ENCODE peak calls at places on chromosomes 13 and 19, in four cellular contexts. L is neural progenitor cell, V is right atrium auricular region, I is tibial artery. Q is an unnamed sample.

GRCh38 chr19:28234637-28235036 is 978.3 kb downstream of the UQCRFS1 start:
- DNase-seq in I (no peak), L (no peak), V (no peak), Q (no peak)

GRCh38 chr13:98504371-98504963 is 72.4 kb downstream of the STK24 start:
- DNase-seq in L (no peak), V (no peak), I (no peak), Q (no peak)

GRCh38 chr13:98253526-98253925 is 76.5 kb upstream of the RNF113B start:
- DNase-seq in I (no peak), L (no peak), V (no peak), Q (no peak)

GRCh38 chr13:81302677-81303076 is 961.8 kb upstream of the SPRY2 start:
- DNase-seq in V (no peak), I (no peak), L (no peak), Q (no peak)

GRCh38 chr13:40381935-40382764 is 284.3 kb downstream of the FOXO1 start:
- DNase-seq in V (no peak), L (no peak), I (no peak), Q (no peak)

GRCh38 chr19:46717034-46717715 is at the start of gene PRKD2:
- DNase-seq in I (peak; percentile 95), V (peak; percentile 92), L (peak; percentile 96), Q (peak; percentile 59)

GRCh38 chr19:47826800-47827199 is 5.1 kb downstream of the CRX start:
- DNase-seq in L (no peak), V (no peak), I (no peak), Q (no peak)

GRCh38 chr19:29943615-29944014 is 1.6 kb downstream of the URI1 start:
- DNase-seq in I (no peak), L (no peak), V (no peak), Q (no peak)

GRCh38 chr19:56476671-56477428 is at the start of gene ZNF667:
- DNase-seq in I (no peak), V (no peak), L (peak; percentile 7), Q (peak; percentile 11)

GRCh38 chr13:44951184-44951583 is 38.1 kb downstream of the NUFIP1 start:
- DNase-seq in V (no peak), I (no peak), L (no peak), Q (no peak)

GRCh38 chr13:50420720-50421456 is 405.6 kb downstream of the KCNRG start:
- DNase-seq in V (no peak), I (no peak), L (no peak), Q (no peak)

GRCh38 chr13:99909836-99910619 is 61.5 kb downstream of the ZIC5 start:
- DNase-seq in I (no peak), V (no peak), L (no peak), Q (no peak)

GRCh38 chr19:53906211-53907192 is 2.6 kb upstream of the CACNG7 start:
- DNase-seq in L (peak; percentile 71), V (no peak), I (no peak), Q (no peak)
- TF ChIP-seq CTCF in L (peak; percentile 81), V (peak; percentile 68), I (peak; percentile 53), Q (peak; percentile 72)

DNA sequence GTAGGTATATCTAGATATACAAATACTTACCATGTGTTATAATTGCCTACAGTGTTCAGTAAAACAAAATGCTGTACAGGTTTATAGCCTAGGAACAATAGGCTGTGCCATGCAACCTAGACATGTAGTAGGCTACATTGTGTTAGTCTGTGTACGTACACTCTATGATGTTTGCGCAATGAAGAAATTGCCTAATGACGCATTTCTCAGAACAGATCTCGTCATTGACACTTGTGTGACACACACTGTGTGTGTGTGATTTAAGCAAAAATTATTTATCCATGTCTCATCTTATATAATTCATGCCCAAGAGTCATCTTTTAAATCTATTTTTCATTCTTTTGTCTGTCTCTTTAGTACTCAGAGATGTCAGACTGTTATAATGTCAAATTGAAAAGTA is 1888.8 kb upstream of the PCDH20 start:
- DNase-seq in L (no peak), V (no peak), I (no peak), Q (no peak)
- H3K27ac ChIP-seq in L (no peak overlapping the region), V (no peak overlapping the region), I (no peak overlapping the region), Q (no peak overlapping the region)

GRCh38 chr13:46995874-46996273 is 99.0 kb upstream of the HTR2A start:
- DNase-seq in V (no peak), L (no peak), I (no peak), Q (no peak)

GRCh38 chr13:46994492-46994891 is 97.6 kb upstream of the HTR2A start:
- DNase-seq in L (no peak), V (no peak), I (no peak), Q (no peak)

GRCh38 chr13:46996316-46996715 is 99.5 kb upstream of the HTR2A start:
- DNase-seq in I (no peak), L (no peak), V (no peak), Q (no peak)

DNA sequence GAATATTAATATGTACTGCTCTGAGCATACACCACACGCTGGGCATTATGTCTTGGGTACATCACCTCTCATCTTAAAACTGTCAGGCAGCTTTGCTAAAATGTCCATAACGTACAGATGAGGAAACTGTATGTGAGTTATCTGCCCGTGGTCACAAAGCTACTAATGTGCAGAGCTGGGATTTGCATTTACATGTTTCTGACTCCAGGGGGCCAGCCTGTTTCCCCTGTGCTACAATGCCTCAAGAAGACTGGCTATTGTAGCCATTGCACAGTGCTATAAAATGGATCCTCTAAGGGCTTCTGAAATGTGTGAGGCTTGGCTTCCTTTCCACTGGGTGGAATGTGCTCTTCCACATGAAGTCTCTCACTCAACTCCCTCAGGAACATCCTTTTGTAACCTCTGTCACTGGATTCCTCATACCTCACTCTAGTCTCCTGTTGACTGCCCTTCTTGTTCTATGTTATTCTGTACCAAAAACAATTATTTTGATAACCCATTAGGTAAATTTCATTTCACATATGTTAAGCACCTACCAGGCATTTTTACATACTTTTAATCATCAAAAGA is 95.6 kb upstream of the HTR2A start:
- DNase-seq in I (no peak), L (peak; percentile 11), V (no peak), Q (no peak)
- TF ChIP-seq CTCF in I (no peak), L (peak; percentile 35), V (no peak), Q (peak; percentile 55)

GRCh38 chr19:44141191-44142013 is at the start of gene ZNF234:
- DNase-seq in V (peak; percentile 78), L (peak; percentile 85), I (peak; percentile 91), Q (peak; percentile 53)

DNA sequence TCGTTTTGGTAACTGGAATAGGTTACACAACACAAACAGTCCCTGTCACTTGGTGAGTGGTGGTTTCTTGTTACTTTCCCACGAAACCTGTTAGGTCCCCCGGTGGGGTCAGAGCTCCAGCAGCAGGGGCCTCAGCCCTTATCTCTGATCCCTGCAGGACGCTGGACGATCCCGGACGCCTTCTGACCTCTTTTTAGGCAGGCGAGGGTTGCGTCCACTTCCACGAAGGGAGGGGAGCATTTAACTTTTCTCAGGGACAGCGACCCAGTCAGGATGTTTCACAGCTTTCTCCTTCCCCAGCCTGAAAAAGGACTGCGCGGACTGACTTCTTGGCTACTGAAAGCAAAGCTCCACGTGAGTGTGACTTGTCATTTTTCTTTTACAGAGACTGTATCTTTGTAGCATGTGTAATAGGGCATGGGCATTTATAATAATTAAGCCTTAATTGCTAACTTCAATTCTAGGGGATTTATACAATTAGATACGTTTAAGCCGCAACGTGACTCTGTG is 715 bp downstream of the ZNF234 start:
- DNase-seq in L (peak; percentile 18), I (no peak), V (no peak), Q (peak; percentile 8)
- H3K27ac ChIP-seq in L (no peak overlapping the region), I (peak overlapping the region; percentile 83), V (peak overlapping the region; percentile 83), Q (peak overlapping the region; percentile 29)

Q was measured in foreskin keratinocyte.